ENCODE peak calls at places on chromosomes 16 and 17, in ten cellular contexts. One of them, this sample, is unnamed.

GRCh38 chr16:30953511-30954124 is 3.9 kb upstream of the SETD1A start:
- DNase-seq in AG04450: no peak
- DNase-seq in cardiac muscle cell: peak
- DNase-seq in pancreas: peak
- DNase-seq in dorsolateral prefrontal cortex: peak
- DNase-seq in Peyer's patch: peak
- DNase-seq in sigmoid colon: peak
- DNase-seq in uterus: peak
- DNase-seq in heart right ventricle: peak
- DNase-seq in spleen: peak
- DNase-seq in this sample: peak

GRCh38 chr16:83995756-83996155 is 27.7 kb downstream of the NECAB2 start:
- DNase-seq in AG04450: no peak
- DNase-seq in cardiac muscle cell: peak
- DNase-seq in pancreas: no peak
- DNase-seq in dorsolateral prefrontal cortex: no peak
- DNase-seq in Peyer's patch: no peak
- DNase-seq in sigmoid colon: no peak
- DNase-seq in uterus: no peak
- DNase-seq in heart right ventricle: peak
- DNase-seq in spleen: no peak
- DNase-seq in this sample: peak

GRCh38 chr17:79549111-79549915 is 61.5 kb downstream of the RBFOX3 start:
- DNase-seq in AG04450: no peak
- DNase-seq in cardiac muscle cell: no peak
- DNase-seq in pancreas: no peak
- DNase-seq in dorsolateral prefrontal cortex: no peak
- DNase-seq in Peyer's patch: no peak
- DNase-seq in sigmoid colon: peak
- DNase-seq in uterus: no peak
- DNase-seq in heart right ventricle: no peak
- DNase-seq in spleen: peak
- DNase-seq in this sample: peak

GRCh38 chr17:6818938-6819337 is 12.6 kb downstream of the TEKT1 start:
- DNase-seq in AG04450: no peak
- DNase-seq in cardiac muscle cell: no peak
- DNase-seq in pancreas: no peak
- DNase-seq in dorsolateral prefrontal cortex: no peak
- DNase-seq in Peyer's patch: no peak
- DNase-seq in sigmoid colon: no peak
- DNase-seq in uterus: no peak
- DNase-seq in heart right ventricle: no peak
- DNase-seq in spleen: no peak
- DNase-seq in this sample: no peak

GRCh38 chr17:77428020-77428781 is 287.4 kb downstream of the SEC14L1 start:
- DNase-seq in AG04450: no peak
- DNase-seq in cardiac muscle cell: no peak
- DNase-seq in pancreas: no peak
- DNase-seq in dorsolateral prefrontal cortex: no peak
- DNase-seq in Peyer's patch: peak
- DNase-seq in sigmoid colon: no peak
- DNase-seq in uterus: no peak
- DNase-seq in heart right ventricle: no peak
- DNase-seq in spleen: no peak
- DNase-seq in this sample: no peak

GRCh38 chr16:11183951-11184350 is 72.1 kb downstream of the SOCS1 start:
- DNase-seq in AG04450: no peak
- DNase-seq in cardiac muscle cell: no peak
- DNase-seq in pancreas: no peak
- DNase-seq in dorsolateral prefrontal cortex: no peak
- DNase-seq in Peyer's patch: no peak
- DNase-seq in sigmoid colon: no peak
- DNase-seq in uterus: no peak
- DNase-seq in heart right ventricle: no peak
- DNase-seq in spleen: no peak
- DNase-seq in this sample: no peak

GRCh38 chr17:79970576-79971068 is 65.0 kb downstream of the TBC1D16 start:
- DNase-seq in AG04450: no peak
- DNase-seq in cardiac muscle cell: peak
- DNase-seq in pancreas: no peak
- DNase-seq in dorsolateral prefrontal cortex: peak
- DNase-seq in Peyer's patch: peak
- DNase-seq in sigmoid colon: no peak
- DNase-seq in uterus: peak
- DNase-seq in heart right ventricle: no peak
- DNase-seq in spleen: no peak
- DNase-seq in this sample: peak

GRCh38 chr17:78357177-78357586 is 2.7 kb downstream of the SOCS3 start:
- DNase-seq in AG04450: no peak
- DNase-seq in cardiac muscle cell: peak
- DNase-seq in pancreas: peak
- DNase-seq in dorsolateral prefrontal cortex: peak
- DNase-seq in Peyer's patch: no peak
- DNase-seq in sigmoid colon: no peak
- DNase-seq in uterus: peak
- DNase-seq in heart right ventricle: peak
- DNase-seq in spleen: no peak
- DNase-seq in this sample: no peak

DNA sequence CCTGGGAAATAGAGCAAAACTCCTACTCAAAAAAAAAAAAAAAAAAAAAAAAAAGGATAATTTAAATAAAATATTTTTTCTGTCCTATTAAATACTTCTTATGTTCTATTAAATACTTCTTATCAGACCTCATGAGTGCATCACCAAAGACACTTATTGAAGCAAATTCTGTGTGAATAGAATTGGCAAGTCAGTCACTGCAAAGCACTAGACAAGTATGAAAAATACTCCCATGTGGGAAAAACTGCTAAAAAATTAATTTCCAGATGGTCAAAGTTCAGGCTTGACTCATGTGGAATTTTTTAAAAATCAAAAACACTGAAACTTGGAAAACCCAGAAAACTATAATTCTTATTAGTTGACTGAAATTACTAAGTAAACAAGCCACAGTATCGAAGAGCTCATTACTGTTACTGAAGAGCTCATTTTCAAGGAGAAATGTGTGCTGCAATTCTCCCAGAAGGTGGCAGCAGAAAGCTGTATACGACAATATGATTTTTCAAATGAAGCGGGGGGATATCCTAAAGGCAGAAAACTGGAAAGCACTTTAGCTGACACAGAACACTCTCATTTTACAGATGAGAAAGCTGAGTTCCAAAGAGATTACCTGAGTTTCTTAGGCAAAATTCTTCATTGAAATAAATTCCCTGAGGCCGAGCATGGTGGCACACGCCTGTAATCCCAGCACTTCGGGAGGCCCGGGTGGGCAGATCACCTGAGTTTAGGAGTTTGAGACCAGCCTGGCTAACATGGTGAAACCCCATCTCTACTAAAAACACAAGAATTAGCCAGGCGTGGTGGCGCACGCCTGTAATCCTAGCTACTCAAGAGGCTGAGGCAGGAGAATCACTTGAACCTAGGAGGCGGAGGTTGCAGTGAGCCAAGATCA is 15.9 kb upstream of the FBXO47 start:
- DNase-seq in AG04450: peak
- DNase-seq in cardiac muscle cell: peak
- DNase-seq in pancreas: no peak
- DNase-seq in dorsolateral prefrontal cortex: no peak
- DNase-seq in Peyer's patch: peak
- DNase-seq in sigmoid colon: peak
- DNase-seq in uterus: peak
- DNase-seq in heart right ventricle: no peak
- DNase-seq in spleen: no peak
- DNase-seq in this sample: peak
- TF ChIP-seq CTCF in AG04450: peak
- TF ChIP-seq CTCF in cardiac muscle cell: peak
- TF ChIP-seq CTCF in pancreas: peak
- TF ChIP-seq CTCF in dorsolateral prefrontal cortex: peak
- TF ChIP-seq CTCF in Peyer's patch: peak
- TF ChIP-seq CTCF in sigmoid colon: peak
- TF ChIP-seq CTCF in uterus: peak
- TF ChIP-seq CTCF in heart right ventricle: peak
- TF ChIP-seq CTCF in spleen: peak
- TF ChIP-seq CTCF in this sample: peak

GRCh38 chr17:42520540-42520951 is 15.5 kb upstream of the NAGLU start:
- DNase-seq in AG04450: no peak
- DNase-seq in cardiac muscle cell: no peak
- DNase-seq in pancreas: no peak
- DNase-seq in dorsolateral prefrontal cortex: no peak
- DNase-seq in Peyer's patch: no peak
- DNase-seq in sigmoid colon: no peak
- DNase-seq in uterus: no peak
- DNase-seq in heart right ventricle: no peak
- DNase-seq in spleen: peak
- DNase-seq in this sample: peak

GRCh38 chr17:42518755-42519545 is 17.1 kb upstream of the NAGLU start:
- DNase-seq in AG04450: no peak
- DNase-seq in cardiac muscle cell: peak
- DNase-seq in pancreas: no peak
- DNase-seq in dorsolateral prefrontal cortex: no peak
- DNase-seq in Peyer's patch: no peak
- DNase-seq in sigmoid colon: peak
- DNase-seq in uterus: peak
- DNase-seq in heart right ventricle: peak
- DNase-seq in spleen: peak
- DNase-seq in this sample: no peak

GRCh38 chr17:42518046-42518754 is 17.8 kb upstream of the NAGLU start:
- DNase-seq in AG04450: peak
- DNase-seq in cardiac muscle cell: peak
- DNase-seq in pancreas: peak
- DNase-seq in dorsolateral prefrontal cortex: no peak
- DNase-seq in Peyer's patch: no peak
- DNase-seq in sigmoid colon: peak
- DNase-seq in uterus: peak
- DNase-seq in heart right ventricle: peak
- DNase-seq in spleen: peak
- DNase-seq in this sample: no peak

GRCh38 chr17:42521036-42521435 is 15.0 kb upstream of the NAGLU start:
- DNase-seq in AG04450: no peak
- DNase-seq in cardiac muscle cell: no peak
- DNase-seq in pancreas: no peak
- DNase-seq in dorsolateral prefrontal cortex: no peak
- DNase-seq in Peyer's patch: no peak
- DNase-seq in sigmoid colon: no peak
- DNase-seq in uterus: no peak
- DNase-seq in heart right ventricle: no peak
- DNase-seq in spleen: peak
- DNase-seq in this sample: no peak

DNA sequence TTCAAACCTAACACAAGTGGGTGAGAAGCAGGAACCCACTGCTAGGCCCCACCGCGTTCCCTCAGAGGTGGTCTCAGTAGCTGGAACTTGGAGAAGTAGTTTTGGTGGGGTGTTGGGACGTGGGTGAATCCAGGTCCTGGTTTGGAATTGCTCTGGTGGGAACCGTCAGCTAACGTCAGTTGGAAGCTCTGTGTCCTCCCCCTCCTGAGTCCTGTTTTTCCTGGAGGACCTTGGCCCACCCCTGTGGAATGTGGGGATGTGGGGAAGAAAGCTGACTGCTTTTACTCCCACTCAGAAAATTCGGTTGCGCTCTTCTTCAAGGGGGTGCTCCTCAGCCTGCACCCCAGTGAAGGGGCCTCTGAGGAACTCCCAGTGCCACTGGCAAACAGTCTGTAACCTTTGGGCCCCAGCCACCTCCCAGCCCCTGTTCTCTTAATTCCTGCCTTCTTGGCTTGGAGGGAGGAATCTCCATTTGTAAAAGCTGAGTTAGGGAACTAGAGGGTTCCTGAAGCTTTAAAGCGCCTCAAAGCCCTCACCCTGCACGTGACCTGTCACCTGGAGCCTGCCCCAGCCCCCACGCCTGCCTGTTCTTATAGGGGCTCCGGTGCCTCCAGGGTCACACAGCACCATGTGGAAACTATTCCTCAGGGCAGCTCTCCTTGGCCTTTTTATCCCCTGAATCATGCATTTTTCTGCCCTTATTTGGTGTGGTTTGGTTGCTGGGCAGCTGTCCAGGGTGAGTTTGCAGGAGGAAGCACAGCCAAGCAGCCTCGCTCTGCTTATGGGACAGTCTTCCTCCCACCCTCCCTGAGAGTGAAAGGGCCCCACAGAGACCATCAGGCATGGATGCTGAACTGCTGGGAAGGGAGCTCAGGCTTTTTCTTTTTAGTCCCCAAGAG is 16.2 kb upstream of the NAGLU start:
- DNase-seq in AG04450: peak
- DNase-seq in cardiac muscle cell: peak
- DNase-seq in pancreas: peak
- DNase-seq in dorsolateral prefrontal cortex: peak
- DNase-seq in Peyer's patch: peak
- DNase-seq in sigmoid colon: peak
- DNase-seq in uterus: peak
- DNase-seq in heart right ventricle: peak
- DNase-seq in spleen: peak
- DNase-seq in this sample: peak
- H3K27ac ChIP-seq in AG04450: peak
- H3K27ac ChIP-seq in cardiac muscle cell: peak
- H3K27ac ChIP-seq in pancreas: peak
- H3K27ac ChIP-seq in dorsolateral prefrontal cortex: peak
- H3K27ac ChIP-seq in Peyer's patch: peak
- H3K27ac ChIP-seq in sigmoid colon: peak
- H3K27ac ChIP-seq in uterus: peak
- H3K27ac ChIP-seq in heart right ventricle: peak
- H3K27ac ChIP-seq in spleen: peak
- H3K27ac ChIP-seq in this sample: peak

GRCh38 chr16:89426736-89427525 is 63.4 kb downstream of the ANKRD11 start:
- DNase-seq in AG04450: no peak
- DNase-seq in cardiac muscle cell: no peak
- DNase-seq in pancreas: no peak
- DNase-seq in dorsolateral prefrontal cortex: no peak
- DNase-seq in Peyer's patch: no peak
- DNase-seq in sigmoid colon: no peak
- DNase-seq in uterus: no peak
- DNase-seq in heart right ventricle: no peak
- DNase-seq in spleen: no peak
- DNase-seq in this sample: no peak
- TF ChIP-seq CTCF in AG04450: no peak
- TF ChIP-seq CTCF in cardiac muscle cell: no peak
- TF ChIP-seq CTCF in pancreas: no peak
- TF ChIP-seq CTCF in dorsolateral prefrontal cortex: no peak
- TF ChIP-seq CTCF in Peyer's patch: no peak
- TF ChIP-seq CTCF in sigmoid colon: no peak
- TF ChIP-seq CTCF in uterus: no peak
- TF ChIP-seq CTCF in heart right ventricle: no peak
- TF ChIP-seq CTCF in spleen: no peak
- TF ChIP-seq CTCF in this sample: no peak

DNA sequence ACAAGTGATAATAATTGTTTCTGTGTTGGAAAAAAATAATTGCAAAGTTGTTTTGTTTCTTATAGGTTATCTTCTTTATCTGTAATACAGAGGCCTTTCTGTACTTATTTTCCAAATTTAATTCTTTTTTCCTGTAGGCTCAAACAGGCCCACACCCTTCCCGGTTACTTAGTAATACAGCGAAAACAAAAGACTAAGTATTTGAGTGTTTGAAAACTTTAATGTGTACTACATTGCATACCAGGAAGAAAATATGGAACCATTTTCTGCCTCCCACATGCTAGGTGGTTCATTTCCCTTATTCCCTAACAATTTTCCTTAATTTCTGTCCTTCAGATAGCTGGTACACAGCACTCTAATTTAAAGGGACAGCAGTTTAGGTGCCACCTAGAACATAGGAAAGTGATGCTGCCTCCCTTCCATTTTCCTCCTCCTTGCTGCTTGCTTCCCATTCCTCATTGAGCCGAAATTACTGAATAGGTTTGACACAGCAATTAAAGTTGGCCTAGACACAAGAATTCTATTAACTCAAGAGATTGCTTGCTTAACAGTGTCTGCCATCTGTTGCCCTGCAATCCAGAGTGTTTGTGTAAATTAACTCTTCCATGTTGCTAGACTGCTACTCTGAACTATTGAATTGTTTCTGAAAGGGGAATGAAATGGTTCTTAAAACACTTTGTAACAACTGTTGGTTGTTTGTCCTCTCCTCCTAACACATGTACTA is 24.2 kb downstream of the CYB5B start:
- DNase-seq in AG04450: no peak
- DNase-seq in cardiac muscle cell: peak
- DNase-seq in pancreas: no peak
- DNase-seq in dorsolateral prefrontal cortex: no peak
- DNase-seq in Peyer's patch: no peak
- DNase-seq in sigmoid colon: no peak
- DNase-seq in uterus: no peak
- DNase-seq in heart right ventricle: no peak
- DNase-seq in spleen: no peak
- DNase-seq in this sample: no peak
- H3K27ac ChIP-seq in AG04450: no peak
- H3K27ac ChIP-seq in cardiac muscle cell: no peak
- H3K27ac ChIP-seq in pancreas: no peak
- H3K27ac ChIP-seq in dorsolateral prefrontal cortex: peak
- H3K27ac ChIP-seq in Peyer's patch: peak
- H3K27ac ChIP-seq in sigmoid colon: peak
- H3K27ac ChIP-seq in uterus: peak
- H3K27ac ChIP-seq in heart right ventricle: peak
- H3K27ac ChIP-seq in spleen: peak
- H3K27ac ChIP-seq in this sample: no peak

This sample was measured in neural progenitor cell.